ENCODE peak calls at places on chromosomes 16 and 17, in four cellular contexts. One of them, this sample, is unnamed.

GRCh38 chr17:83179811-83180210 is 100.4 kb downstream of the METRNL start:
- DNase-seq in amniotic stem cell: no peak
- DNase-seq in sigmoid colon: peak
- DNase-seq in stimulated activated CD8-positive, alpha-beta memory T cell treated with anti-CD3 and anti-CD28 coated beads, Interleukin-4, amount 100 ng/mL, for 24 hours: no peak
- DNase-seq in this sample: no peak

GRCh38 chr17:70313031-70313430 is 143.7 kb downstream of the KCNJ2 start:
- DNase-seq in amniotic stem cell: no peak
- DNase-seq in sigmoid colon: no peak
- DNase-seq in stimulated activated CD8-positive, alpha-beta memory T cell treated with anti-CD3 and anti-CD28 coated beads, Interleukin-4, amount 100 ng/mL, for 24 hours: no peak
- DNase-seq in this sample: no peak

GRCh38 chr16:48592839-48593429 is 17.0 kb downstream of the N4BP1 start:
- DNase-seq in amniotic stem cell: no peak
- DNase-seq in sigmoid colon: no peak
- DNase-seq in stimulated activated CD8-positive, alpha-beta memory T cell treated with anti-CD3 and anti-CD28 coated beads, Interleukin-4, amount 100 ng/mL, for 24 hours: no peak
- DNase-seq in this sample: no peak

GRCh38 chr17:50364715-50365114 is 8.3 kb downstream of the MRPL27 start:
- DNase-seq in amniotic stem cell: peak
- DNase-seq in sigmoid colon: peak
- DNase-seq in stimulated activated CD8-positive, alpha-beta memory T cell treated with anti-CD3 and anti-CD28 coated beads, Interleukin-4, amount 100 ng/mL, for 24 hours: no peak
- DNase-seq in this sample: peak

GRCh38 chr17:44394833-44395232 is 5.4 kb upstream of the ITGA2B start:
- DNase-seq in amniotic stem cell: no peak
- DNase-seq in sigmoid colon: no peak
- DNase-seq in stimulated activated CD8-positive, alpha-beta memory T cell treated with anti-CD3 and anti-CD28 coated beads, Interleukin-4, amount 100 ng/mL, for 24 hours: no peak
- DNase-seq in this sample: no peak

GRCh38 chr17:28657756-28658155 is 4.0 kb downstream of the SDF2 start:
- DNase-seq in amniotic stem cell: no peak
- DNase-seq in sigmoid colon: no peak
- DNase-seq in stimulated activated CD8-positive, alpha-beta memory T cell treated with anti-CD3 and anti-CD28 coated beads, Interleukin-4, amount 100 ng/mL, for 24 hours: no peak
- DNase-seq in this sample: no peak

GRCh38 chr16:31451681-31452351 is 7.5 kb upstream of the ARMC5 start:
- DNase-seq in amniotic stem cell: peak
- DNase-seq in sigmoid colon: peak
- DNase-seq in stimulated activated CD8-positive, alpha-beta memory T cell treated with anti-CD3 and anti-CD28 coated beads, Interleukin-4, amount 100 ng/mL, for 24 hours: no peak
- DNase-seq in this sample: no peak

GRCh38 chr17:78831688-78832540 is 8.7 kb downstream of the USP36 start:
- DNase-seq in amniotic stem cell: no peak
- DNase-seq in sigmoid colon: no peak
- DNase-seq in stimulated activated CD8-positive, alpha-beta memory T cell treated with anti-CD3 and anti-CD28 coated beads, Interleukin-4, amount 100 ng/mL, for 24 hours: no peak
- DNase-seq in this sample: no peak

GRCh38 chr16:11319529-11320146 is 25.6 kb upstream of the RMI2 start:
- DNase-seq in amniotic stem cell: no peak
- DNase-seq in sigmoid colon: no peak
- DNase-seq in stimulated activated CD8-positive, alpha-beta memory T cell treated with anti-CD3 and anti-CD28 coated beads, Interleukin-4, amount 100 ng/mL, for 24 hours: no peak
- DNase-seq in this sample: no peak

GRCh38 chr16:21943571-21943970 is 9.6 kb upstream of the UQCRC2 start:
- DNase-seq in amniotic stem cell: no peak
- DNase-seq in sigmoid colon: no peak
- DNase-seq in stimulated activated CD8-positive, alpha-beta memory T cell treated with anti-CD3 and anti-CD28 coated beads, Interleukin-4, amount 100 ng/mL, for 24 hours: no peak
- DNase-seq in this sample: no peak

GRCh38 chr17:38585056-38585804 is 20.5 kb downstream of the SRCIN1 start:
- DNase-seq in amniotic stem cell: no peak
- DNase-seq in sigmoid colon: no peak
- DNase-seq in stimulated activated CD8-positive, alpha-beta memory T cell treated with anti-CD3 and anti-CD28 coated beads, Interleukin-4, amount 100 ng/mL, for 24 hours: no peak
- DNase-seq in this sample: no peak

GRCh38 chr16:10609410-10609774 is 29.0 kb upstream of the EMP2 start:
- DNase-seq in amniotic stem cell: no peak
- DNase-seq in sigmoid colon: no peak
- DNase-seq in stimulated activated CD8-positive, alpha-beta memory T cell treated with anti-CD3 and anti-CD28 coated beads, Interleukin-4, amount 100 ng/mL, for 24 hours: no peak
- DNase-seq in this sample: no peak

GRCh38 chr16:22932032-22932771 is 118.2 kb downstream of the HS3ST2 start:
- DNase-seq in amniotic stem cell: no peak
- DNase-seq in sigmoid colon: no peak
- DNase-seq in stimulated activated CD8-positive, alpha-beta memory T cell treated with anti-CD3 and anti-CD28 coated beads, Interleukin-4, amount 100 ng/mL, for 24 hours: no peak
- DNase-seq in this sample: no peak

GRCh38 chr16:30063893-30064745 is 1.4 kb upstream of the ALDOA start:
- DNase-seq in amniotic stem cell: no peak
- DNase-seq in sigmoid colon: peak
- DNase-seq in stimulated activated CD8-positive, alpha-beta memory T cell treated with anti-CD3 and anti-CD28 coated beads, Interleukin-4, amount 100 ng/mL, for 24 hours: peak
- DNase-seq in this sample: peak

GRCh38 chr17:9725575-9725974 is 65.8 kb downstream of the DHRS7C start:
- DNase-seq in amniotic stem cell: no peak
- DNase-seq in sigmoid colon: no peak
- DNase-seq in stimulated activated CD8-positive, alpha-beta memory T cell treated with anti-CD3 and anti-CD28 coated beads, Interleukin-4, amount 100 ng/mL, for 24 hours: no peak
- DNase-seq in this sample: no peak

GRCh38 chr16:84718-85452 is 6.9 kb downstream of the MPG start:
- DNase-seq in amniotic stem cell: peak
- DNase-seq in sigmoid colon: peak
- DNase-seq in stimulated activated CD8-positive, alpha-beta memory T cell treated with anti-CD3 and anti-CD28 coated beads, Interleukin-4, amount 100 ng/mL, for 24 hours: peak
- DNase-seq in this sample: peak